ENCODE peak calls at places on chromosomes 2 and 18, in nine cellular contexts. U is hepatocyte, G is heart right ventricle, W is right atrium auricular region, I is ovary, C is A549, B is kidney, L is H9, P is left ventricle myocardium inferior. O is an unnamed sample.
A peak's percentile ranks its signal among the peaks of the same experiment; 100 is the strongest.

GRCh38 chr2:19746611-19747309 is 155.0 kb downstream of the TTC32 start:
- DNase-seq in U (peak; percentile 45), G (no peak), W (peak; percentile 56), I (no peak), C (peak; percentile 48), B (no peak), L (peak; percentile 78), P (no peak), O (no peak)

GRCh38 chr2:9984217-9984739 is 32.8 kb downstream of the GRHL1 start:
- DNase-seq in U (peak; percentile 56), G (no peak), W (no peak), I (peak; percentile 45), C (peak; percentile 46), B (no peak), L (no peak), P (no peak), O (no peak)

GRCh38 chr18:36481201-36481657 is 183.7 kb downstream of the FHOD3 start:
- DNase-seq in U (no peak), G (no peak), W (no peak), I (no peak), C (no peak), B (no peak), L (no peak), P (no peak), O (no peak)

GRCh38 chr2:195318440-195319111 is 338.4 kb upstream of the SLC39A10 start:
- DNase-seq in U (peak; percentile 64), G (peak; percentile 6), W (no peak), I (no peak), C (peak; percentile 56), B (no peak), L (no peak), P (no peak), O (peak; percentile 42)

GRCh38 chr2:8023241-8023640 is 658.6 kb upstream of the ID2 start:
- DNase-seq in U (no peak), G (no peak), W (peak; percentile 40), I (no peak), C (no peak), B (no peak), L (no peak), P (no peak), O (no peak)

GRCh38 chr18:61929881-61930640 is 37.3 kb upstream of the RNF152 start:
- DNase-seq in U (no peak), G (no peak), W (no peak), I (no peak), C (no peak), B (no peak), L (no peak), P (no peak), O (no peak)

GRCh38 chr2:9738718-9739496 is 104.4 kb upstream of the TAF1B start:
- DNase-seq in U (no peak), G (peak; percentile 58), W (no peak), I (no peak), C (no peak), B (no peak), L (no peak), P (peak; percentile 33), O (no peak)

GRCh38 chr2:207767461-207768167 is 2.1 kb downstream of the FZD5 start:
- DNase-seq in U (peak; percentile 67), G (no peak), W (no peak), I (peak; percentile 41), C (peak; percentile 81), B (peak; percentile 79), L (peak; percentile 71), P (peak; percentile 33), O (peak; percentile 53)

GRCh38 chr2:240959941-240960308 is 38.5 kb upstream of the SNED1 start:
- DNase-seq in U (no peak), G (no peak), W (peak; percentile 56), I (no peak), C (no peak), B (peak; percentile 81), L (peak; percentile 24), P (no peak), O (no peak)

GRCh38 chr2:584863-585823 is 92.1 kb downstream of the TMEM18 start:
- DNase-seq in U (no peak), G (no peak), W (no peak), I (no peak), C (no peak), B (no peak), L (peak; percentile 28), P (no peak), O (no peak)

GRCh38 chr18:3703732-3704176 is 253.8 kb downstream of the TGIF1 start:
- DNase-seq in U (peak; percentile 83), G (peak; percentile 64), W (peak; percentile 63), I (peak; percentile 63), C (peak; percentile 72), B (no peak), L (peak; percentile 62), P (peak; percentile 44), O (peak; percentile 62)

GRCh38 chr2:228652366-228652765 is 470.9 kb upstream of the SPHKAP start:
- DNase-seq in U (no peak), G (no peak), W (no peak), I (no peak), C (no peak), B (no peak), L (no peak), P (no peak), O (no peak)

GRCh38 chr2:74779587-74780135 is 54.3 kb upstream of the HK2 start:
- DNase-seq in U (no peak), G (no peak), W (no peak), I (no peak), C (no peak), B (no peak), L (no peak), P (no peak), O (no peak)

GRCh38 chr2:118838741-118839455 is 8.6 kb downstream of the EN1 start:
- DNase-seq in U (no peak), G (no peak), W (no peak), I (no peak), C (no peak), B (no peak), L (peak; percentile 6), P (no peak), O (no peak)

GRCh38 chr2:159010340-159010739 is 41.9 kb downstream of the TANC1 start:
- DNase-seq in U (peak; percentile 20), G (no peak), W (no peak), I (no peak), C (peak; percentile 47), B (no peak), L (no peak), P (no peak), O (no peak)

GRCh38 chr2:26691881-26692813 is at the start of gene KCNK3:
- DNase-seq in U (peak; percentile 86), G (peak; percentile 68), W (no peak), I (peak; percentile 50), C (no peak), B (peak; percentile 95), L (peak; percentile 88), P (peak; percentile 70), O (peak; percentile 85)

GRCh38 chr2:216590780-216591179 is 42.4 kb upstream of the IGFBP2 start:
- DNase-seq in U (no peak), G (peak; percentile 23), W (peak; percentile 71), I (peak; percentile 69), C (peak; percentile 11), B (peak; percentile 81), L (peak; percentile 50), P (peak; percentile 53), O (peak; percentile 63)

GRCh38 chr18:36308711-36309435 is 11.4 kb downstream of the FHOD3 start:
- DNase-seq in U (no peak), G (no peak), W (no peak), I (no peak), C (no peak), B (peak; percentile 33), L (no peak), P (no peak), O (no peak)

GRCh38 chr18:7894592-7894991 is 327.5 kb downstream of the PTPRM start:
- DNase-seq in U (no peak), G (no peak), W (no peak), I (no peak), C (no peak), B (no peak), L (no peak), P (no peak), O (no peak)

GRCh38 chr2:147483911-147484310 is 360.9 kb upstream of the ACVR2A start:
- DNase-seq in U (no peak), G (no peak), W (no peak), I (no peak), C (no peak), B (no peak), L (no peak), P (no peak), O (no peak)
- H3K4me1 ChIP-seq in U (peaks cover 9% of the 10 kb centered on the region), G (peaks cover 11% of the 10 kb centered on the region), W (no peaks in the 10 kb centered on the region), I (no peaks in the 10 kb centered on the region), C (no peaks in the 10 kb centered on the region), B (peaks cover 5% of the 10 kb centered on the region), L (peaks cover 17% of the 10 kb centered on the region), P (no peaks in the 10 kb centered on the region), O (peaks cover 9% of the 10 kb centered on the region)

GRCh38 chr18:56869189-56869777 is 218.1 kb downstream of the WDR7 start:
- DNase-seq in U (peak; percentile 64), G (peak; percentile 7), W (no peak), I (no peak), C (peak; percentile 66), B (no peak), L (no peak), P (no peak), O (peak; percentile 19)
- TF ChIP-seq CTCF in U (peak; percentile 69), G (peak; percentile 77), W (peak; percentile 77), I (no peak), C (peak; percentile 65), B (peak; percentile 56), L (peak; percentile 60), P (peak; percentile 81), O (peak; percentile 74)

GRCh38 chr18:44409524-44409923 is 271.2 kb upstream of the SETBP1 start:
- DNase-seq in U (no peak), G (no peak), W (no peak), I (no peak), C (no peak), B (no peak), L (no peak), P (no peak), O (no peak)
- H3K27ac ChIP-seq in U (no peak overlapping the region), G (no peak overlapping the region), W (no peak overlapping the region), I (no peak overlapping the region), C (no peak overlapping the region), B (no peak overlapping the region), L (no peak overlapping the region), P (no peak overlapping the region), O (no peak overlapping the region)

GRCh38 chr2:106180602-106181001 is 13.5 kb downstream of the UXS1 start:
- DNase-seq in U (no peak), G (no peak), W (no peak), I (no peak), C (no peak), B (no peak), L (no peak), P (no peak), O (no peak)

GRCh38 chr2:106184394-106184793 is 9.7 kb downstream of the UXS1 start:
- DNase-seq in U (no peak), G (no peak), W (no peak), I (no peak), C (no peak), B (no peak), L (no peak), P (no peak), O (no peak)

GRCh38 chr2:106181064-106181463 is 13.0 kb downstream of the UXS1 start:
- DNase-seq in U (no peak), G (no peak), W (no peak), I (no peak), C (no peak), B (no peak), L (no peak), P (no peak), O (no peak)

GRCh38 chr2:106185475-106186184 is 8.5 kb downstream of the UXS1 start:
- DNase-seq in U (no peak), G (no peak), W (no peak), I (no peak), C (no peak), B (no peak), L (no peak), P (no peak), O (no peak)

GRCh38 chr2:106183093-106183837 is 10.8 kb downstream of the UXS1 start:
- DNase-seq in U (no peak), G (no peak), W (no peak), I (peak; percentile 45), C (no peak), B (no peak), L (no peak), P (no peak), O (no peak)
- H3K4me1 ChIP-seq in U (peaks cover 17% of the 10 kb centered on the region), G (peaks cover 23% of the 10 kb centered on the region), W (peaks cover 12% of the 10 kb centered on the region), I (peaks cover 5% of the 10 kb centered on the region), C (peaks cover 11% of the 10 kb centered on the region), B (peaks cover 6% of the 10 kb centered on the region), L (peaks cover 2% of the 10 kb centered on the region), P (peaks cover 17% of the 10 kb centered on the region), O (no peaks in the 10 kb centered on the region)

O was measured in body of pancreas.